ENCODE peak calls at places on chromosome 13, in eight cellular contexts. D is stimulated activated CD8-positive, alpha-beta memory T cell treated with anti-CD3 and anti-CD28 coated beads, Interleukin-4, amount 100 ng/mL, for 4 hours; N is HFFc6; Y is activated T-cell treated with anti-CD3 and anti-CD28 coated beads for 1 hour; J is ACHN; B is CD8-positive, alpha-beta memory T cell; W is adrenal gland; H is NCI-H1417. Q is an unnamed sample.

GRCh38 chr13:110073982-110074381 is 233.0 kb downstream of the COL4A1 start:
- DNase-seq in Y (no peak), H (no peak), W (no peak), B (no peak), J (no peak), D (no peak), N (no peak), Q (no peak)

GRCh38 chr13:48843630-48844380 is 131.9 kb upstream of the FNDC3A start:
- DNase-seq in D (no peak), J (no peak), N (no peak), W (no peak), H (no peak), B (no peak), Y (no peak), Q (no peak)

GRCh38 chr13:76672422-76672821 is 213.8 kb downstream of the KCTD12 start:
- DNase-seq in J (no peak), D (no peak), B (no peak), H (no peak), Y (no peak), N (no peak), W (peak), Q (no peak)

GRCh38 chr13:30615851-30616311 is 1.8 kb upstream of the USPL1 start:
- DNase-seq in Y (no peak), D (no peak), J (peak), N (no peak), B (peak), W (no peak), H (peak), Q (no peak)

GRCh38 chr13:35994131-35994966 is 136.8 kb downstream of the DCLK1 start:
- DNase-seq in D (no peak), B (no peak), Y (no peak), J (peak), N (peak), W (peak), H (peak), Q (peak)

GRCh38 chr13:28494861-28495585 is at the start of gene FLT1:
- DNase-seq in B (peak), J (no peak), Y (no peak), H (no peak), W (peak), D (peak), N (peak), Q (no peak)

GRCh38 chr13:72127031-72127430 is 260.0 kb upstream of the DACH1 start:
- DNase-seq in B (no peak), Y (no peak), W (no peak), D (no peak), N (no peak), H (no peak), J (no peak), Q (no peak)

GRCh38 chr13:27915301-27916207 is 4.2 kb upstream of the PDX1 start:
- DNase-seq in D (no peak), B (no peak), J (no peak), H (no peak), N (no peak), Y (no peak), W (no peak), Q (no peak)

GRCh38 chr13:93151277-93151676 is 75.3 kb upstream of the GPC6 start:
- DNase-seq in H (no peak), B (no peak), J (no peak), N (no peak), W (no peak), Y (no peak), D (no peak), Q (peak)

GRCh38 chr13:112859817-112860190 is 109.2 kb upstream of the MCF2L start:
- DNase-seq in Y (no peak), N (no peak), D (no peak), B (no peak), W (peak), H (no peak), J (peak), Q (peak)

GRCh38 chr13:113862191-113862765 is 1.6 kb downstream of the GAS6 start:
- DNase-seq in W (no peak), H (no peak), B (no peak), D (no peak), Y (no peak), N (peak), J (peak), Q (no peak)

GRCh38 chr13:113551081-113552000 is 33.2 kb upstream of the TFDP1 start:
- DNase-seq in Y (no peak), J (no peak), H (peak), D (no peak), N (no peak), W (no peak), B (no peak), Q (no peak)

GRCh38 chr13:30510811-30511371 is 45.2 kb upstream of the HMGB1 start:
- DNase-seq in B (no peak), H (no peak), D (no peak), W (no peak), J (no peak), Y (no peak), N (peak), Q (no peak)

GRCh38 chr13:110913322-110913721 is 1.5 kb downstream of the ANKRD10 start:
- DNase-seq in N (no peak), J (peak), H (peak), W (no peak), B (peak), D (no peak), Y (no peak), Q (no peak)

GRCh38 chr13:30889196-30889690 is 16.8 kb upstream of the MEDAG start:
- DNase-seq in N (no peak), W (no peak), J (no peak), H (no peak), B (no peak), D (no peak), Y (no peak), Q (no peak)

GRCh38 chr13:44884076-44884729 is 105.1 kb downstream of the NUFIP1 start:
- DNase-seq in D (no peak), B (no peak), N (peak), Y (no peak), J (no peak), H (no peak), W (no peak), Q (peak)

GRCh38 chr13:89796196-89796595 is 1551.3 kb upstream of the MIR17HG start:
- DNase-seq in D (no peak), W (no peak), J (no peak), Y (no peak), H (no peak), N (no peak), B (no peak), Q (no peak)

GRCh38 chr13:98175823-98176222 is 1.2 kb downstream of the RNF113B start:
- DNase-seq in N (no peak), B (no peak), H (no peak), Y (no peak), J (no peak), D (no peak), W (no peak), Q (no peak)

GRCh38 chr13:90015565-90016507 is 1331.7 kb upstream of the MIR17HG start:
- DNase-seq in N (no peak), D (no peak), W (no peak), Y (no peak), J (no peak), B (no peak), H (no peak), Q (no peak)

GRCh38 chr13:37134411-37135041 is 29.1 kb upstream of the CSNK1A1L start:
- DNase-seq in D (no peak), N (peak), J (no peak), W (no peak), B (no peak), H (no peak), Y (no peak), Q (peak)

GRCh38 chr13:67231481-67231940 is 1.4 kb upstream of the PCDH9 start:
- DNase-seq in N (no peak), B (no peak), H (no peak), W (no peak), J (peak), D (no peak), Y (no peak), Q (no peak)

GRCh38 chr13:39016087-39016486 is 21.8 kb downstream of the PROSER1 start:
- DNase-seq in W (no peak), D (no peak), B (no peak), J (no peak), N (no peak), Y (no peak), H (no peak), Q (no peak)

GRCh38 chr13:20993661-20994440 is 67.5 kb downstream of the LATS2 start:
- DNase-seq in N (peak), J (no peak), Y (no peak), D (no peak), H (no peak), B (no peak), W (no peak), Q (peak)